ENCODE peak calls at places on chromosomes 7 and 10, in four cellular contexts. M, W, Y and P are unnamed samples.

GRCh38 chr10:104202231-104202630 is 29.9 kb downstream of the CFAP43 start:
- DNase-seq in Y (no peak), M (no peak), W (no peak), P (no peak)

GRCh38 chr10:50560370-50560769 is 63.4 kb downstream of the SGMS1 start:
- DNase-seq in Y (no peak), M (no peak), W (no peak), P (no peak)

GRCh38 chr10:50210876-50211275 is 40.4 kb downstream of the ASAH2 start:
- DNase-seq in W (no peak), M (no peak), Y (no peak), P (no peak)

GRCh38 chr10:3323865-3324498 is 151.4 kb upstream of the PITRM1 start:
- DNase-seq in W (no peak), Y (peak; percentile 64), M (peak; percentile 93), P (no peak)

GRCh38 chr10:113562693-113563092 is 9.8 kb downstream of the HABP2 start:
- DNase-seq in M (no peak), W (no peak), Y (no peak), P (no peak)

GRCh38 chr7:30616318-30616717 is 21.6 kb downstream of the GARS1 start:
- DNase-seq in M (no peak), Y (peak; percentile 3), W (no peak), P (no peak)

GRCh38 chr10:77602913-77603528 is 34.6 kb downstream of the KCNMA1 start:
- DNase-seq in M (peak; percentile 33), W (no peak), Y (no peak), P (no peak)

GRCh38 chr7:78149787-78150186 is 351.2 kb downstream of the PHTF2 start:
- DNase-seq in Y (peak; percentile 90), M (peak; percentile 90), W (no peak), P (no peak)

GRCh38 chr7:116616555-116617059 is 55.4 kb upstream of the MET start:
- DNase-seq in W (no peak), M (peak; percentile 59), Y (peak; percentile 77), P (no peak)

GRCh38 chr10:87848998-87849397 is 14.3 kb downstream of the KLLN start:
- DNase-seq in W (no peak), M (no peak), Y (no peak), P (no peak)

GRCh38 chr10:103139803-103140202 is 53.3 kb downstream of the NT5C2 start:
- DNase-seq in Y (no peak), M (no peak), W (no peak), P (no peak)

GRCh38 chr10:44010873-44011602 is 362.4 kb upstream of the ZNF32 start:
- DNase-seq in Y (peak; percentile 54), M (no peak), W (no peak), P (no peak)

GRCh38 chr7:155868955-155869783 is 56.9 kb upstream of the SHH start:
- DNase-seq in W (no peak), M (no peak), Y (no peak), P (no peak)

GRCh38 chr10:132030898-132031463 is 34.8 kb upstream of the JAKMIP3 start:
- DNase-seq in W (no peak), M (no peak), Y (no peak), P (no peak)
- H3K4me3 ChIP-seq in W (no peak overlapping the region), M (no peak overlapping the region), Y (no peak overlapping the region), P (no peak overlapping the region)

GRCh38 chr7:17099083-17099973 is 199.1 kb upstream of the AHR start:
- DNase-seq in M (peak; percentile 37), Y (peak; percentile 60), W (peak; percentile 84), P (no peak)
- H3K4me1 ChIP-seq in M (peaks cover 18% of the 10 kb centered on the region), Y (no peaks in the 10 kb centered on the region), W (no peaks in the 10 kb centered on the region), P (no peaks in the 10 kb centered on the region)

DNA sequence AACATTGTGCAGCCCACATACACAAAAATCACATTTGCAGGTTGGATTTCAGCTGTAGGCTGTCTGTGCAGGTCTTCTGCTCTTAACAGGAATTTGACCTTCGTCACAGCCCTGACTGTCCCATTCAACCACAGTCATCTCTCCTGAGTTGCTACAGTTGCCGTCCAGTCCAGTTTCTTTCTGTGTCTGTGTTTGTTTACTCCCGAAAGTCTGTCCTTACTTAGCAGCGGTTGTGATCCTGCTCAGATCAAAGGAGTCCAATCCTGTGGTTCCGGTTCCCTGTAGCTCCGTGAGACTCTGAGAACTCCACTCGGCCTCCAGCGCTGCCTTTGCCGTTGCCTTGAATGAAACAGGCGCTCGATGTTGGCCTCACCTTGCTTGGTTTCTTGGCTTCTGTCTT is 111.6 kb upstream of the GATA3 start:
- DNase-seq in M (no peak), Y (no peak), W (no peak), P (no peak)
- H3K4me3 ChIP-seq in M (no peak overlapping the region), Y (no peak overlapping the region), W (no peak overlapping the region), P (no peak overlapping the region)

GRCh38 chr7:69670701-69671100 is 72.4 kb downstream of the AUTS2 start:
- DNase-seq in Y (peak; percentile 84), M (peak; percentile 49), W (no peak), P (no peak)
- H3K4me1 ChIP-seq in Y (no peaks in the 10 kb centered on the region), M (peaks cover 4% of the 10 kb centered on the region), W (no peaks in the 10 kb centered on the region), P (no peaks in the 10 kb centered on the region)

GRCh38 chr7:27605689-27606269 is 56.9 kb downstream of the HIBADH start:
- DNase-seq in Y (peak; percentile 39), W (no peak), M (peak; percentile 75), P (no peak)
- H3K4me3 ChIP-seq in Y (no peak overlapping the region), W (no peak overlapping the region), M (peak overlapping the region; percentile 41), P (no peak overlapping the region)

GRCh38 chr10:7102084-7102483 is 308.8 kb downstream of the SFMBT2 start:
- DNase-seq in M (no peak), W (no peak), Y (no peak), P (no peak)
- H3K4me1 ChIP-seq in M (no peaks in the 10 kb centered on the region), W (no peaks in the 10 kb centered on the region), Y (no peaks in the 10 kb centered on the region), P (no peaks in the 10 kb centered on the region)

GRCh38 chr10:71979692-71980062 is 15.5 kb downstream of the CHST3 start:
- DNase-seq in W (no peak), M (no peak), Y (no peak), P (no peak)
- H3K4me3 ChIP-seq in W (no peak overlapping the region), M (no peak overlapping the region), Y (no peak overlapping the region), P (no peak overlapping the region)